ENCODE peak calls at places on chromosomes 13 and 19, in nine cellular contexts. P is IMR-90, B is fibroblast of mammary gland, J is AG09309, I is A549, W is AG09319, Y is stomach, E is nephron progenitor cell, H is bronchial epithelial cell. L is an unnamed sample.

GRCh38 chr19:27689734-27690241 is 1523.2 kb downstream of the UQCRFS1 start:
- DNase-seq in I (no peak), Y (no peak), J (no peak), E (no peak), P (no peak), B (no peak), H (no peak), W (no peak), L (no peak)

GRCh38 chr19:46984077-46985010 is 35.3 kb upstream of the NPAS1 start:
- DNase-seq in P (peak; percentile 50), I (peak; percentile 59), H (peak; percentile 74), J (peak; percentile 42), Y (no peak), W (no peak), B (peak; percentile 86), E (no peak), L (peak; percentile 48)

GRCh38 chr13:80341771-80342271 is 895 bp upstream of the SPRY2 start:
- DNase-seq in W (no peak), P (peak; percentile 43), B (peak; percentile 48), I (no peak), J (no peak), Y (no peak), E (peak; percentile 56), H (peak; percentile 21), L (no peak)

GRCh38 chr19:1425102-1425842 is 12.9 kb upstream of the RPS15 start:
- DNase-seq in J (no peak), E (no peak), W (no peak), B (no peak), I (no peak), Y (no peak), H (peak; percentile 75), P (no peak), L (no peak)

GRCh38 chr19:57688011-57688763 is 6.4 kb downstream of the ZNF551 start:
- DNase-seq in J (no peak), E (no peak), H (peak; percentile 22), Y (no peak), P (no peak), W (no peak), I (no peak), B (peak; percentile 6), L (no peak)

GRCh38 chr13:27372896-27373295 is 51.5 kb upstream of the GTF3A start:
- DNase-seq in H (no peak), I (no peak), J (no peak), W (no peak), Y (peak; percentile 80), B (no peak), P (peak; percentile 16), E (peak; percentile 26), L (no peak)

GRCh38 chr13:80341098-80341701 is at the start of gene SPRY2:
- DNase-seq in Y (peak; percentile 93), H (peak; percentile 84), W (peak; percentile 92), P (peak; percentile 96), B (peak; percentile 96), E (peak; percentile 92), J (peak; percentile 86), I (peak; percentile 74), L (peak; percentile 93)

GRCh38 chr13:77696006-77696862 is 1.3 kb upstream of the SLAIN1 start:
- DNase-seq in Y (no peak), P (no peak), I (no peak), J (no peak), W (no peak), B (no peak), E (no peak), H (no peak), L (no peak)

GRCh38 chr13:30143671-30144400 is 163.5 kb downstream of the KATNAL1 start:
- DNase-seq in H (peak; percentile 42), P (peak; percentile 81), B (peak; percentile 75), J (no peak), I (no peak), Y (no peak), E (no peak), W (no peak), L (no peak)

GRCh38 chr13:106432636-106433035 is 102.8 kb downstream of the EFNB2 start:
- DNase-seq in Y (no peak), I (peak; percentile 8), W (no peak), B (peak; percentile 33), P (no peak), J (no peak), E (no peak), H (peak; percentile 70), L (peak; percentile 16)

GRCh38 chr13:107834717-107835116 is 380.6 kb downstream of the LIG4 start:
- DNase-seq in I (no peak), P (peak; percentile 31), Y (no peak), H (no peak), E (no peak), W (no peak), B (no peak), J (no peak), L (no peak)

GRCh38 chr13:27954406-27954851 is 14.7 kb downstream of the CDX2 start:
- DNase-seq in P (no peak), Y (peak; percentile 49), W (no peak), I (peak; percentile 21), B (no peak), H (no peak), E (peak; percentile 72), J (no peak), L (no peak)

DNA sequence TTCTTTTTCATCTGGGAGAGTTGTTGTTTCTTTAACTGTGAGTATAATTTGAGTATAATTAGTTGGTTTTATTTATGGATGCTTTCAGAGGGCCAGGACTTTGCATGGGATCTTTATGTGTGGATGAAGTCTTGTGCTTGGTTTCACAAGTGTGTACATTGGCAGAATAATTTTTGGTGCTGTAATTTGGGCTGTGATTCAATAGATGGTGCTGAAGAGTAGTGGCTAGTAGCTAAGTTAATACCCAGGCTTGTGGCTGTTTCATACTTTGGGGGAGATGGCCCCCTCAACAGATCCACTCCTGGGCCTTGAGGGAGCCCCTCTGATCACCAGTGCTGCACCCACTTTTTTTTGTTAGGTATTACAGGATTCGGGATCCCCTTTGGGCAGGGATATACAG is 1142.4 kb downstream of the SLITRK1 start:
- DNase-seq in P (peak; percentile 12), B (peak; percentile 31), I (no peak), W (no peak), Y (no peak), J (no peak), E (no peak), H (no peak), L (no peak)
- TF ChIP-seq CTCF in P (peak; percentile 43), B (peak; percentile 45), I (no peak), W (no peak), Y (no peak), J (peak; percentile 47), E (no peak), H (no peak), L (peak; percentile 33)

GRCh38 chr19:43624933-43625332 is 5.5 kb upstream of the ZNF428 start:
- DNase-seq in W (no peak), H (peak; percentile 19), I (no peak), J (no peak), Y (peak; percentile 70), B (peak; percentile 61), P (peak; percentile 8), E (peak; percentile 69), L (no peak)
- TF ChIP-seq CTCF in W (no peak), H (peak; percentile 26), I (no peak), J (no peak), Y (no peak), B (peak; percentile 17), P (no peak), E (peak; percentile 17), L (no peak)

DNA sequence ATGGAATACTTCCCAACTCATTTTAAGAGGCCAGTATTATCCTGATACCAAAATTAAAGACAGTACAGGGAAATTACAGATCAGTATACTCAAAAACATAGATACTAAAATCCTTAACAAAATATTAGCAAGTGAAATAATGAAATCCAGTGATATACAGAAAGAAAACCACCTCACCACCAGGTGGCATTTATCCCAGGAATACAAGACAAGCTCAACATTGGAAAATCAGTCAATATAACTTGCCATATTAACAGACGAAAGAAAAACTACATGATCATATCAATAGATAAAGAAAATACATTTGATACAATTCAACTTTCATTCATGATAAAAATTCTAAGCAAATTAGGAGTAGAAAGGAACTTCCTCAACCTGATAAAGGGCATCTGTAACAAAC is 6.7 kb upstream of the GNA15 start:
- DNase-seq in P (peak; percentile 71), H (peak; percentile 60), E (no peak), W (peak; percentile 35), J (peak; percentile 35), B (peak; percentile 78), Y (no peak), I (no peak), L (peak; percentile 29)
- TF ChIP-seq CTCF in P (peak; percentile 69), H (peak; percentile 16), E (peak; percentile 34), W (peak; percentile 54), J (peak; percentile 49), B (peak; percentile 62), Y (peak; percentile 42), I (peak; percentile 66), L (peak; percentile 48)

GRCh38 chr19:50793558-50794065 is 3.4 kb downstream of the ACP4 start:
- DNase-seq in Y (no peak), B (no peak), I (no peak), E (no peak), H (no peak), P (no peak), W (no peak), J (no peak), L (no peak)

GRCh38 chr19:50792852-50793250 is 2.6 kb downstream of the ACP4 start:
- DNase-seq in Y (no peak), B (no peak), I (no peak), H (no peak), P (no peak), J (no peak), W (no peak), E (no peak), L (no peak)

GRCh38 chr19:50794778-50795664 is 4.8 kb downstream of the ACP4 start:
- DNase-seq in P (no peak), H (no peak), W (no peak), B (peak; percentile 16), J (no peak), Y (no peak), E (no peak), I (no peak), L (peak; percentile 15)

GRCh38 chr19:50795665-50796073 is 5.5 kb downstream of the ACP4 start:
- DNase-seq in J (no peak), E (no peak), B (peak; percentile 6), P (no peak), Y (no peak), W (no peak), I (no peak), H (no peak), L (no peak)

DNA sequence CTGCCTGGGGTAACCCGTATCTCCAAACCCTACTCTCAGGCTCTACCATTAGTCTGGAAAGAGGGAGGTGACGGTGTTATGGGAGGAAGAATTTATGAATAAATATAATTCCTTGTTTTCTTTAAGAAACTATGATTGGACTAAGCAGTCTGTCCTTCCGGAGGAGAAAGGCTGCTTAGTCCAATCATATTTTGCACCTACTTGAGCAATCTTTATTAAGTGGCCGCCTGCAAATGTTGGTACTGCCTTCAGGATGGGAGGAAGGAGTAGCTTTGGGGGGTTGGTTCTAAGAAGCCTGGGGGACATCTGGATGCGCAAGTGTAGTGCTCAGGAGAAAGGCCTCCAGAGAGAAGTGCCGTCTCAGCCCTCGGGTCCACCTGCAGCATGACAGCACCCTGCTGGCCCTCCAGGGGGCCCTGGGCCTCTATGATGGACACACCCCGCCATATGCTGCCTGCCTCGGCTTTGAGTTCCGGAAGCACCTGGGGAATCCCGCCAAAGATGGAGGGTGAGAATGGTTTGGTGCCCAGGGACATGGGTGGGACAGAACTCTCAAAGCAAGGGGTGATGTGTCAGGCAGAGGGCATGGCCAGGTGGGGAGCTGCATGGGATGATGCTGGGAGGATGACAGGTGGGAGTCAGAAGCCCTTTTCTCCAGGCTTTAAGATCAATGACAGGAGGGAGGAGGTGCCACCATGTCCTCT is 4.0 kb downstream of the ACP4 start:
- DNase-seq in Y (no peak), P (no peak), J (no peak), W (no peak), I (peak; percentile 76), B (peak; percentile 27), H (no peak), E (no peak), L (peak; percentile 16)
- TF ChIP-seq CTCF in Y (no peak), P (peak; percentile 10), J (no peak), W (no peak), I (no peak), B (no peak), H (peak; percentile 12), E (no peak), L (peak; percentile 26)